ENCODE peak calls at places on chromosomes 12 and 14, in ten cellular contexts. F is A549, W is heart right ventricle, G is left ventricle myocardium inferior, Y is keratinocyte, V is IMR-90, T is fibroblast of lung, O is stomach, S is vagina, Q is testis. J is an unnamed sample.

GRCh38 chr14:51823706-51824105 is 36.7 kb upstream of the GNG2 start:
- DNase-seq in F (no peak), W (no peak), G (no peak), Y (no peak), V (peak; percentile 34), T (peak; percentile 19), O (no peak), S (no peak), Q (no peak), J (peak; percentile 50)

GRCh38 chr12:132224484-132224883 is 80.2 kb downstream of the NOC4L start:
- DNase-seq in F (no peak), W (no peak), G (no peak), Y (no peak), V (no peak), T (no peak), O (no peak), S (no peak), Q (no peak), J (no peak)

GRCh38 chr12:34392741-34393085 is 370.4 kb downstream of the ALG10 start:
- DNase-seq in F (no peak), W (no peak), G (peak; percentile 3), Y (no peak), V (no peak), T (no peak), O (peak; percentile 22), S (peak; percentile 64), Q (no peak), J (no peak)

GRCh38 chr12:74021937-74022336 is 515.7 kb upstream of the ATXN7L3B start:
- DNase-seq in F (peak; percentile 22), W (no peak), G (peak; percentile 35), Y (no peak), V (no peak), T (peak; percentile 51), O (peak; percentile 48), S (no peak), Q (peak; percentile 84), J (peak; percentile 26)

GRCh38 chr14:22997676-22998323 is 12.1 kb downstream of the C14orf93 start:
- DNase-seq in F (no peak), W (no peak), G (no peak), Y (no peak), V (no peak), T (no peak), O (no peak), S (no peak), Q (peak; percentile 46), J (no peak)

GRCh38 chr14:105300542-105301102 is at the start of gene BRF1:
- DNase-seq in F (peak; percentile 85), W (peak; percentile 95), G (peak; percentile 95), Y (peak; percentile 44), V (peak; percentile 86), T (peak; percentile 88), O (peak; percentile 95), S (peak; percentile 96), Q (peak; percentile 93), J (peak; percentile 90)

GRCh38 chr14:64293976-64294671 is at the start of gene ESR2:
- DNase-seq in F (peak; percentile 15), W (no peak), G (peak; percentile 19), Y (no peak), V (peak; percentile 36), T (peak; percentile 40), O (peak; percentile 31), S (no peak), Q (peak; percentile 84), J (no peak)

GRCh38 chr12:130952545-130952954 is 1.2 kb upstream of the ADGRD1 start:
- DNase-seq in F (no peak), W (no peak), G (no peak), Y (no peak), V (no peak), T (no peak), O (no peak), S (no peak), Q (no peak), J (no peak)

GRCh38 chr12:43285248-43285647 is 266.8 kb downstream of the ADAMTS20 start:
- DNase-seq in F (no peak), W (no peak), G (no peak), Y (peak; percentile 48), V (peak; percentile 98), T (peak; percentile 99), O (no peak), S (no peak), Q (no peak), J (peak; percentile 30)

GRCh38 chr14:55807059-55807499 is 227.1 kb downstream of the KTN1 start:
- DNase-seq in F (no peak), W (peak; percentile 88), G (peak; percentile 87), Y (peak; percentile 91), V (peak; percentile 80), T (peak; percentile 86), O (peak; percentile 98), S (no peak), Q (peak; percentile 98), J (peak; percentile 57)

GRCh38 chr12:5043589-5044419 is at the start of gene KCNA5:
- DNase-seq in F (no peak), W (peak; percentile 50), G (peak; percentile 22), Y (no peak), V (no peak), T (no peak), O (no peak), S (no peak), Q (no peak), J (no peak)

GRCh38 chr14:103125098-103126070 is 2.1 kb downstream of the TNFAIP2 start:
- DNase-seq in F (no peak), W (no peak), G (peak; percentile 12), Y (no peak), V (no peak), T (no peak), O (no peak), S (no peak), Q (no peak), J (no peak)

GRCh38 chr14:103122578-103123127 is 608 bp upstream of the TNFAIP2 start:
- DNase-seq in F (no peak), W (peak; percentile 34), G (peak; percentile 48), Y (no peak), V (no peak), T (peak; percentile 39), O (no peak), S (no peak), Q (no peak), J (no peak)

GRCh38 chr14:103123128-103123633 is at the start of gene TNFAIP2:
- DNase-seq in F (no peak), W (peak; percentile 67), G (peak; percentile 79), Y (no peak), V (no peak), T (no peak), O (no peak), S (no peak), Q (no peak), J (no peak)

GRCh38 chr14:103124501-103125001 is 1.3 kb downstream of the TNFAIP2 start:
- DNase-seq in F (no peak), W (no peak), G (peak; percentile 14), Y (no peak), V (no peak), T (no peak), O (no peak), S (no peak), Q (no peak), J (no peak)

GRCh38 chr14:103123634-103124500 is 606 bp downstream of the TNFAIP2 start:
- DNase-seq in F (no peak), W (peak; percentile 51), G (peak; percentile 68), Y (no peak), V (no peak), T (no peak), O (peak; percentile 56), S (no peak), Q (peak; percentile 62), J (no peak)
- H3K27ac ChIP-seq in F (peak overlapping the region; percentile 98), W (peak overlapping the region; percentile 98), G (peak overlapping the region; percentile 99), Y (no peak overlapping the region), V (no peak overlapping the region), T (no peak overlapping the region), O (peak overlapping the region; percentile 96), S (peak overlapping the region; percentile 93), Q (peak overlapping the region; percentile 83), J (peak overlapping the region; percentile 89)

GRCh38 chr14:89137514-89138163 is 279.4 kb downstream of the FOXN3 start:
- DNase-seq in F (peak; percentile 43), W (no peak), G (no peak), Y (no peak), V (peak; percentile 94), T (peak; percentile 94), O (peak; percentile 90), S (no peak), Q (no peak), J (peak; percentile 92)

GRCh38 chr14:89138846-89139245 is 278.2 kb downstream of the FOXN3 start:
- DNase-seq in F (no peak), W (no peak), G (no peak), Y (no peak), V (no peak), T (peak; percentile 8), O (no peak), S (no peak), Q (no peak), J (no peak)

GRCh38 chr14:89139404-89140247 is 277.4 kb downstream of the FOXN3 start:
- DNase-seq in F (no peak), W (no peak), G (no peak), Y (no peak), V (no peak), T (peak; percentile 20), O (no peak), S (no peak), Q (no peak), J (no peak)

GRCh38 chr14:89134640-89135039 is 282.4 kb downstream of the FOXN3 start:
- DNase-seq in F (no peak), W (no peak), G (no peak), Y (no peak), V (no peak), T (no peak), O (peak; percentile 81), S (no peak), Q (no peak), J (no peak)

GRCh38 chr14:89136587-89136986 is 280.4 kb downstream of the FOXN3 start:
- DNase-seq in F (no peak), W (no peak), G (no peak), Y (no peak), V (no peak), T (no peak), O (no peak), S (no peak), Q (no peak), J (no peak)
- TF ChIP-seq CTCF in F (no peak), W (no peak), G (no peak), Y (no peak), V (no peak), T (no peak), O (no peak), S (no peak), Q (no peak), J (no peak)

DNA sequence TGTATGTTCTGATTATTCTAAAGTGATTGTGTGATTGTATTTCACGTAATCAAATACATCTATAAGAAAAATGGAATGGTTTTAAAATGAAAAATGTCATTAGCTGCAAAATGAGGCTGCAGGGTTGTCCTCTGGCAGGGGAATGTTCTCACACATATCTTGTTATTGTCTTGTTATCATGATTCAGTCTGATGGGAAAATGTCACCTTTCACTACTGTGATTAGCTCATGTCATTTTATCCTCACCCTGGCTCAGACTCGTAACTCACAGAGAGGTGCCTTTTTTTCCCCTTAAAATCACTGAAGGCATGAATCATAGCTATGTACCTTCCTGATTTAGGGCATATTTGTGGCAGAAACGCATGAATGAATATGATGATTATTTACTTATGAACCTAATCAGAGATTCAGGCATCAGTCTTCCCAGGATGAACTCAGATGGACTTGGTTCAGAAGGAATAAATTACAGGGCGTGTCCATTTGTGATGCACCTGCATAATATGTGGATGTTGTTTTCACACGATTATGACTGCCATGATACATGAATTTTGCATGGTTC is 1339.1 kb downstream of the AACS start:
- DNase-seq in F (no peak), W (no peak), G (no peak), Y (no peak), V (no peak), T (peak; percentile 69), O (no peak), S (no peak), Q (no peak), J (peak; percentile 50)
- H3K27ac ChIP-seq in F (no peak overlapping the region), W (no peak overlapping the region), G (no peak overlapping the region), Y (no peak overlapping the region), V (no peak overlapping the region), T (no peak overlapping the region), O (no peak overlapping the region), S (no peak overlapping the region), Q (no peak overlapping the region), J (peak overlapping the region; percentile 87)

GRCh38 chr12:128259556-128260070 is 7.4 kb upstream of the TMEM132C start:
- DNase-seq in F (no peak), W (no peak), G (no peak), Y (no peak), V (no peak), T (no peak), O (no peak), S (no peak), Q (peak; percentile 76), J (no peak)
- TF ChIP-seq CTCF in F (peak; percentile 30), W (peak; percentile 70), G (peak; percentile 75), Y (peak; percentile 32), V (no peak), T (peak; percentile 43), O (peak; percentile 35), S (peak; percentile 36), Q (peak; percentile 80), J (no peak)